ENCODE peak calls at places on chromosome 21, in eight cellular contexts. Y is AG04449; Z is astrocyte of the cerebellum; F is CD8-positive, alpha-beta T cell; A is AG04450; O is A549; Q is astrocyte of the spinal cord; B is Peyer's patch. G is an unnamed sample.

GRCh38 chr21:37041706-37042271 is 31.1 kb downstream of the PIGP start:
- DNase-seq in Y (no peak), Z (no peak), F (no peak), A (no peak), O (no peak), Q (no peak), B (no peak), G (no peak)

GRCh38 chr21:17709266-17709611 is 96.5 kb upstream of the BTG3 start:
- DNase-seq in Y (no peak), Z (no peak), F (no peak), A (no peak), O (no peak), Q (no peak), B (no peak), G (no peak)

GRCh38 chr21:17466166-17466565 is 46.7 kb upstream of the CXADR start:
- DNase-seq in Y (no peak), Z (peak), F (no peak), A (no peak), O (peak), Q (peak), B (no peak), G (no peak)

GRCh38 chr21:42672699-42673458 is 19.5 kb downstream of the PDE9A start:
- DNase-seq in Y (no peak), Z (peak), F (no peak), A (no peak), O (no peak), Q (peak), B (no peak), G (peak)

GRCh38 chr21:46124926-46125845 is 27.3 kb downstream of the COL6A2 start:
- DNase-seq in Y (no peak), Z (no peak), F (peak), A (no peak), O (no peak), Q (no peak), B (no peak), G (no peak)

GRCh38 chr21:43209575-43210453 is 41.0 kb downstream of the CRYAA start:
- DNase-seq in Y (no peak), Z (peak), F (peak), A (no peak), O (peak), Q (peak), B (peak), G (no peak)

GRCh38 chr21:33980276-33980916 is 64.8 kb upstream of the ATP5PO start:
- DNase-seq in Y (no peak), Z (no peak), F (no peak), A (no peak), O (no peak), Q (no peak), B (no peak), G (no peak)

GRCh38 chr21:46121286-46122221 is 23.6 kb downstream of the COL6A2 start:
- DNase-seq in Y (no peak), Z (no peak), F (no peak), A (no peak), O (no peak), Q (no peak), B (no peak), G (no peak)

GRCh38 chr21:27261676-27262075 is 294.8 kb upstream of the ADAMTS5 start:
- DNase-seq in Y (no peak), Z (no peak), F (no peak), A (no peak), O (no peak), Q (no peak), B (no peak), G (no peak)

GRCh38 chr21:31529406-31529805 is 130.1 kb upstream of the SOD1 start:
- DNase-seq in Y (no peak), Z (no peak), F (no peak), A (no peak), O (no peak), Q (no peak), B (no peak), G (no peak)

GRCh38 chr21:46064870-46065214 is 33.1 kb upstream of the COL6A2 start:
- DNase-seq in Y (no peak), Z (no peak), F (no peak), A (no peak), O (no peak), Q (no peak), B (no peak), G (no peak)

GRCh38 chr21:31235671-31236450 is 108.2 kb downstream of the TIAM1 start:
- DNase-seq in Y (no peak), Z (peak), F (no peak), A (no peak), O (no peak), Q (peak), B (no peak), G (no peak)

GRCh38 chr21:26847951-26848350 is 2.7 kb upstream of the ADAMTS1 start:
- DNase-seq in Y (no peak), Z (no peak), F (no peak), A (no peak), O (no peak), Q (no peak), B (no peak), G (no peak)

GRCh38 chr21:35430260-35430659 is 381.2 kb upstream of the RUNX1 start:
- DNase-seq in Y (no peak), Z (no peak), F (no peak), A (no peak), O (no peak), Q (no peak), B (no peak), G (no peak)

GRCh38 chr21:42781150-42781980 is 98.0 kb downstream of the WDR4 start:
- DNase-seq in Y (no peak), Z (no peak), F (no peak), A (no peak), O (no peak), Q (no peak), B (no peak), G (peak)

GRCh38 chr21:34510148-34511142 is 1.6 kb downstream of the KCNE1 start:
- DNase-seq in Y (no peak), Z (no peak), F (no peak), A (no peak), O (peak), Q (peak), B (no peak), G (peak)

GRCh38 chr21:33893917-33894316 is 21.7 kb downstream of the ATP5PO start:
- DNase-seq in Y (no peak), Z (no peak), F (no peak), A (no peak), O (no peak), Q (no peak), B (no peak), G (peak)

GRCh38 chr21:28069446-28069845 is 923.2 kb downstream of the LTN1 start:
- DNase-seq in Y (peak), Z (peak), F (no peak), A (peak), O (no peak), Q (peak), B (no peak), G (no peak)

GRCh38 chr21:16082038-16082816 is 352.4 kb downstream of the USP25 start:
- DNase-seq in Y (no peak), Z (no peak), F (no peak), A (no peak), O (peak), Q (peak), B (no peak), G (peak)

GRCh38 chr21:37208741-37209225 is 58.4 kb downstream of the VPS26C start:
- DNase-seq in Y (no peak), Z (no peak), F (no peak), A (no peak), O (no peak), Q (no peak), B (peak), G (no peak)

GRCh38 chr21:37073417-37074194 is 552 bp downstream of the TTC3 start:
- DNase-seq in Y (no peak), Z (no peak), F (peak), A (no peak), O (peak), Q (peak), B (peak), G (peak)

GRCh38 chr21:34144224-34144623 is 70.8 kb downstream of the MRPS6 start:
- DNase-seq in Y (no peak), Z (no peak), F (no peak), A (no peak), O (no peak), Q (no peak), B (no peak), G (no peak)

GRCh38 chr21:15809818-15810217 is 80.0 kb downstream of the USP25 start:
- DNase-seq in Y (peak), Z (no peak), F (no peak), A (peak), O (no peak), Q (peak), B (no peak), G (peak)

GRCh38 chr21:14880922-14881321 is 183.9 kb downstream of the NRIP1 start:
- DNase-seq in Y (peak), Z (no peak), F (no peak), A (no peak), O (no peak), Q (peak), B (no peak), G (no peak)

GRCh38 chr21:17438642-17439041 is 74.2 kb upstream of the CXADR start:
- DNase-seq in Y (no peak), Z (no peak), F (no peak), A (no peak), O (no peak), Q (peak), B (no peak), G (no peak)

GRCh38 chr21:15060776-15061175 is 4.0 kb downstream of the NRIP1 start:
- DNase-seq in Y (no peak), Z (no peak), F (no peak), A (no peak), O (no peak), Q (peak), B (no peak), G (no peak)

GRCh38 chr21:36397606-36398005 is 12.4 kb downstream of the CHAF1B start:
- DNase-seq in Y (no peak), Z (no peak), F (no peak), A (no peak), O (no peak), Q (no peak), B (peak), G (no peak)

GRCh38 chr21:34517491-34518245 is 5.7 kb upstream of the KCNE1 start:
- DNase-seq in Y (no peak), Z (no peak), F (no peak), A (no peak), O (peak), Q (no peak), B (no peak), G (no peak)

GRCh38 chr21:35527358-35527757 is 478.3 kb upstream of the RUNX1 start:
- DNase-seq in Y (no peak), Z (no peak), F (no peak), A (no peak), O (no peak), Q (no peak), B (no peak), G (no peak)

GRCh38 chr21:15894596-15894995 is 164.8 kb downstream of the USP25 start:
- DNase-seq in Y (no peak), Z (peak), F (no peak), A (no peak), O (no peak), Q (peak), B (no peak), G (peak)

GRCh38 chr21:43733529-43734071 is 14.7 kb downstream of the PDXK start:
- DNase-seq in Y (no peak), Z (no peak), F (peak), A (no peak), O (no peak), Q (peak), B (no peak), G (peak)

GRCh38 chr21:15063821-15064575 is 802 bp downstream of the NRIP1 start:
- DNase-seq in Y (no peak), Z (no peak), F (peak), A (no peak), O (no peak), Q (peak), B (peak), G (peak)

GRCh38 chr21:21184771-21185528 is 186.7 kb downstream of the NCAM2 start:
- DNase-seq in Y (no peak), Z (no peak), F (no peak), A (no peak), O (no peak), Q (no peak), B (no peak), G (no peak)

GRCh38 chr21:35222021-35222420 is 172.9 kb upstream of the RUNX1 start:
- DNase-seq in Y (no peak), Z (no peak), F (no peak), A (no peak), O (no peak), Q (no peak), B (no peak), G (no peak)

GRCh38 chr21:34604556-34604955 is 10.4 kb downstream of the RCAN1 start:
- DNase-seq in Y (no peak), Z (no peak), F (no peak), A (no peak), O (no peak), Q (no peak), B (no peak), G (no peak)

GRCh38 chr21:37675202-37675801 is 241.0 kb downstream of the KCNJ6 start:
- DNase-seq in Y (no peak), Z (no peak), F (peak), A (no peak), O (peak), Q (peak), B (no peak), G (peak)

GRCh38 chr21:17803536-17803935 is 15.6 kb downstream of the C21orf91 start:
- DNase-seq in Y (no peak), Z (no peak), F (no peak), A (no peak), O (no peak), Q (no peak), B (no peak), G (no peak)

GRCh38 chr21:36005018-36005417 is 55.3 kb downstream of the SETD4 start:
- DNase-seq in Y (no peak), Z (no peak), F (no peak), A (no peak), O (peak), Q (no peak), B (no peak), G (peak)

GRCh38 chr21:14215971-14216621 is at the start of gene RBM11:
- DNase-seq in Y (no peak), Z (peak), F (peak), A (no peak), O (peak), Q (peak), B (peak), G (peak)

GRCh38 chr21:25837545-25838263 is 102.9 kb downstream of the GABPA start:
- DNase-seq in Y (peak), Z (peak), F (no peak), A (peak), O (no peak), Q (peak), B (no peak), G (peak)

GRCh38 chr21:25835397-25835796 is 100.6 kb downstream of the GABPA start:
- DNase-seq in Y (no peak), Z (no peak), F (no peak), A (no peak), O (no peak), Q (no peak), B (no peak), G (no peak)

GRCh38 chr21:25838809-25839208 is 104.0 kb downstream of the GABPA start:
- DNase-seq in Y (no peak), Z (peak), F (no peak), A (no peak), O (no peak), Q (peak), B (no peak), G (peak)

GRCh38 chr21:25834376-25834775 is 99.6 kb downstream of the GABPA start:
- DNase-seq in Y (no peak), Z (no peak), F (no peak), A (no peak), O (no peak), Q (no peak), B (no peak), G (no peak)

DNA sequence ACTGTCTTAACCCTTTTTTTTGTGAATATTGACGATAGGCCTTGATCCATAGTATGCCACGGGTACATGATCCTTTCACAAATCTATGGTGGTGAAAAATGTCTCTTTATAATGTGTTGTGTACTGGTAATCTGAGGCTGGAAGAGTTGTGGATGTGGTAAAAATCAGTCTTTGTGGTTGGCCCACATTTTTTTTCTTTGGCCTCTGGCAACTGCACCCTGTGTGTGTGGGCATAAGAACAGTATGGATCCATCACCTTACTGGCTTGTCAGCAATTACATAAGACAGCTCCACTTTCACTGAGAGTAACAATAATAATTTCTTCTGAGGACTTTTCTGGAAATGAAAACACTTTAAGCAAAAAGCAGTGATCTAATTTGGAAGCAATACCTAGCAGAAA is 101.6 kb downstream of the GABPA start:
- DNase-seq in Y (no peak), Z (peak), F (no peak), A (no peak), O (no peak), Q (no peak), B (no peak), G (no peak)
- H3K4me3 ChIP-seq in Y (no peak), Z (no peak), F (no peak), A (no peak), O (no peak), Q (no peak), B (no peak), G (no peak)

GRCh38 chr21:39932335-39932734 is 65.1 kb downstream of the PCP4 start:
- DNase-seq in Y (no peak), Z (no peak), F (no peak), A (no peak), O (no peak), Q (no peak), B (no peak), G (no peak)
- H3K4me3 ChIP-seq in Y (no peak), Z (no peak), F (no peak), A (no peak), O (no peak), Q (no peak), B (no peak), G (no peak)

GRCh38 chr21:38913120-38913975 is 107.6 kb downstream of the ETS2 start:
- DNase-seq in Y (no peak), Z (peak), F (no peak), A (peak), O (peak), Q (peak), B (peak), G (peak)
- H3K4me3 ChIP-seq in Y (no peak), Z (no peak), F (no peak), A (peak), O (peak), Q (no peak), B (no peak), G (no peak)

GRCh38 chr21:44845418-44846200 is 27.7 kb upstream of the SUMO3 start:
- DNase-seq in Y (no peak), Z (no peak), F (peak), A (no peak), O (peak), Q (peak), B (peak), G (peak)
- H3K4me3 ChIP-seq in Y (peak), Z (peak), F (peak), A (peak), O (peak), Q (peak), B (peak), G (peak)

GRCh38 chr21:32779983-32780382 is 8.4 kb upstream of the PAXBP1 start:
- DNase-seq in Y (no peak), Z (no peak), F (no peak), A (no peak), O (no peak), Q (no peak), B (no peak), G (no peak)

GRCh38 chr21:32776743-32777142 is 5.2 kb upstream of the PAXBP1 start:
- DNase-seq in Y (no peak), Z (no peak), F (no peak), A (no peak), O (no peak), Q (no peak), B (no peak), G (no peak)

GRCh38 chr21:32777269-32777668 is 5.7 kb upstream of the PAXBP1 start:
- DNase-seq in Y (no peak), Z (no peak), F (no peak), A (no peak), O (no peak), Q (no peak), B (no peak), G (no peak)

DNA sequence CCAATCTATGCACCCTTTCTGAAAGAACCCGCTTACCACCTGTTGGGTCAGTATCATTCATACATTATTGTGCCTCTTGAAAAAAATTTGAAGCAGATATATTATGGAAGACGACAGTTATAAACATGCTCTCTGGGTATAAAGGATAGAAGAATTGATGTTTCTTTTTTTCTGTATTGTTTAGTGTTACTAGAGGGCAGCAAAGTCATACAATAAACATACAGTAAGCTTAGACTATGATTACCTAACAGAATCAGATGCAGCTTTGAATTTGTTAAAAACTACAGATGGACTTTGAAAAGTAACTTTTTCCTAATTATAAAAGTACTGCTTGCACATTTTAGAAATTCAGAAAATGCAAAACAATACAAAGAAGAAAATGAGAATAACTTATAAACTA is 11.1 kb upstream of the PAXBP1 start:
- DNase-seq in Y (no peak), Z (no peak), F (no peak), A (no peak), O (no peak), Q (no peak), B (no peak), G (peak)
- H3K4me3 ChIP-seq in Y (no peak), Z (no peak), F (no peak), A (no peak), O (no peak), Q (no peak), B (no peak), G (no peak)

GRCh38 chr21:22490044-22490443 is 1491.8 kb downstream of the NCAM2 start:
- DNase-seq in Y (no peak), Z (no peak), F (no peak), A (no peak), O (no peak), Q (no peak), B (no peak), G (no peak)
- H3K4me3 ChIP-seq in Y (no peak), Z (no peak), F (no peak), A (no peak), O (no peak), Q (no peak), B (no peak), G (no peak)

GRCh38 chr21:41583274-41583790 is 75.4 kb upstream of the TMPRSS2 start:
- DNase-seq in Y (no peak), Z (no peak), F (no peak), A (no peak), O (peak), Q (peak), B (no peak), G (no peak)
- H3K4me3 ChIP-seq in Y (no peak), Z (no peak), F (no peak), A (no peak), O (no peak), Q (no peak), B (no peak), G (no peak)

GRCh38 chr21:29316806-29317205 is 18.1 kb downstream of the BACH1 start:
- DNase-seq in Y (no peak), Z (no peak), F (no peak), A (no peak), O (no peak), Q (no peak), B (no peak), G (no peak)

GRCh38 chr21:29318354-29318753 is 19.6 kb downstream of the BACH1 start:
- DNase-seq in Y (no peak), Z (no peak), F (no peak), A (no peak), O (no peak), Q (no peak), B (no peak), G (no peak)

GRCh38 chr21:29316029-29316742 is 17.5 kb downstream of the BACH1 start:
- DNase-seq in Y (no peak), Z (no peak), F (no peak), A (no peak), O (no peak), Q (no peak), B (no peak), G (no peak)

GRCh38 chr21:29313662-29314408 is 15.1 kb downstream of the BACH1 start:
- DNase-seq in Y (no peak), Z (no peak), F (no peak), A (no peak), O (no peak), Q (no peak), B (no peak), G (no peak)

DNA sequence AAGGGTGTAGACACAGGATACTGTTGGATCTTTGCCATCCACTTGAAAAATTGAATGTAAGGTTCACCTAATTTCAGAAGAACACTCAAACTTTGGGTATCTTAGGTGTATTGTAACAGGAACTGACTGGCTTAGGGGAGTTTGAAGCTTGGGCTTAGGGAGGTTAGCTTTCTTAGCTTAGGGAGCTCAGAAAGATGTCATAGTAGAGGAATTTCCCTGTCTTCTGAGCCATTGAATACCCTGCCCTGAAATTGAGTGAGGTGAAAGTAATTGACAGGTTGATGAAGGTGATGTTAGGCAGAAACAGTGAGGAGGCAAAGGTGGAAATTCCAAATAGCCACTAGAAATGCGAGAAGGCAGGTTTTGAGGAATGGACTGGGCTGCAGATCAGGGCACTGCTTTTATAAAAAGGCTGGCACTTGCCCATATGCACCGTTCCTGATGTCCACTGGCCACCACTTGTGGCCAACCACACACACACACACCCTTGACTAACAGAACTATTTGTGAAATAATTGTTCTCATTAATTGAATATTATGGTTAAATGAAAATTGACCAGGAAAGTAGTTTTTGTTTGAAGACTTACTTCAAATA is 16.5 kb downstream of the BACH1 start:
- DNase-seq in Y (no peak), Z (no peak), F (no peak), A (no peak), O (no peak), Q (no peak), B (no peak), G (no peak)
- H3K4me3 ChIP-seq in Y (no peak), Z (no peak), F (no peak), A (no peak), O (no peak), Q (no peak), B (no peak), G (no peak)